ENCODE peak calls at places on chromosomes 4 and X, in eight cellular contexts. W, J, R, M, P, Z, C and H are unnamed samples.

GRCh38 chr4:54276633-54277426 is 47.7 kb downstream of the PDGFRA start:
- DNase-seq in R (no peak), C (peak; percentile 57), Z (no peak), P (no peak), W (peak; percentile 16), J (no peak), M (no peak), H (no peak)

GRCh38 chrX:31233941-31234496 is 162.2 kb upstream of the FTHL17 start:
- DNase-seq in P (no peak), J (no peak), C (no peak), Z (no peak), R (no peak), M (no peak), W (no peak), H (no peak)

GRCh38 chr4:3656441-3657376 is 109.5 kb upstream of the ADRA2C start:
- DNase-seq in M (no peak), P (no peak), R (no peak), W (no peak), Z (no peak), J (no peak), C (no peak), H (no peak)

GRCh38 chr4:101169044-101170014 is 178.0 kb downstream of the PPP3CA start:
- DNase-seq in Z (no peak), M (peak; percentile 74), R (peak; percentile 72), W (peak; percentile 58), J (no peak), P (no peak), C (peak; percentile 80), H (peak; percentile 53)

GRCh38 chr4:73620115-73620792 is at the start of gene RASSF6:
- DNase-seq in C (no peak), J (no peak), R (peak; percentile 74), P (no peak), Z (no peak), M (no peak), W (no peak), H (peak; percentile 53)

GRCh38 chr4:176238819-176239218 is 30.2 kb downstream of the ASB5 start:
- DNase-seq in P (no peak), Z (no peak), R (no peak), W (peak; percentile 20), J (no peak), C (peak; percentile 67), M (no peak), H (no peak)

GRCh38 chr4:17336524-17336941 is 175.4 kb downstream of the QDPR start:
- DNase-seq in M (peak; percentile 87), R (no peak), P (no peak), C (no peak), W (peak; percentile 6), J (no peak), Z (no peak), H (no peak)

GRCh38 chrX:151816914-151817313 is 82.4 kb downstream of the CNGA2 start:
- DNase-seq in W (no peak), M (no peak), J (no peak), C (no peak), Z (no peak), R (no peak), P (no peak), H (no peak)

GRCh38 chrX:17944833-17945497 is 83.9 kb upstream of the RAI2 start:
- DNase-seq in J (no peak), Z (no peak), M (peak; percentile 22), P (no peak), C (peak; percentile 2), W (no peak), R (peak; percentile 8), H (no peak)

GRCh38 chr4:10075158-10075863 is 41.3 kb downstream of the WDR1 start:
- DNase-seq in P (no peak), J (peak; percentile 68), R (no peak), Z (no peak), M (no peak), C (no peak), W (no peak), H (no peak)

GRCh38 chr4:8159522-8160232 is 1.1 kb upstream of the ABLIM2 start:
- DNase-seq in P (no peak), R (no peak), M (no peak), W (no peak), C (no peak), J (no peak), Z (no peak), H (no peak)

GRCh38 chr4:153510252-153511001 is 44.3 kb downstream of the TMEM131L start:
- DNase-seq in Z (no peak), W (no peak), C (no peak), J (no peak), R (no peak), M (no peak), P (no peak), H (no peak)

GRCh38 chr4:102665527-102665926 is 95.2 kb downstream of the MANBA start:
- DNase-seq in R (no peak), C (peak; percentile 44), Z (no peak), M (no peak), P (no peak), W (peak; percentile 10), J (no peak), H (peak; percentile 4)

GRCh38 chr4:123107444-123108252 is 185.3 kb upstream of the NUDT6 start:
- DNase-seq in W (no peak), P (peak; percentile 43), M (no peak), Z (no peak), C (no peak), R (no peak), J (no peak), H (no peak)

GRCh38 chrX:32137525-32137924 is 1065.7 kb upstream of the FTHL17 start:
- DNase-seq in W (no peak), P (no peak), M (no peak), R (peak; percentile 25), J (no peak), C (peak; percentile 1), Z (no peak), H (no peak)

GRCh38 chrX:110853610-110854009 is 58.0 kb upstream of the CHRDL1 start:
- DNase-seq in M (no peak), Z (no peak), J (no peak), W (peak; percentile 14), R (peak; percentile 59), C (peak; percentile 7), P (no peak), H (peak; percentile 16)

GRCh38 chr4:5728451-5728850 is 17.4 kb downstream of the EVC start:
- DNase-seq in C (peak; percentile 56), P (no peak), J (no peak), R (no peak), W (no peak), Z (no peak), M (no peak), H (no peak)

GRCh38 chr4:85650908-85651307 is 176.0 kb downstream of the ARHGAP24 start:
- DNase-seq in P (no peak), C (no peak), W (no peak), Z (no peak), R (no peak), M (no peak), J (no peak), H (no peak)

GRCh38 chr4:109552240-109552639 is 7.8 kb upstream of the MCUB start:
- DNase-seq in J (no peak), C (no peak), R (no peak), M (no peak), P (no peak), Z (no peak), W (no peak), H (no peak)

GRCh38 chr4:18020145-18020670 is 1.3 kb downstream of the LCORL start:
- DNase-seq in R (peak; percentile 33), Z (no peak), C (peak; percentile 9), M (peak; percentile 36), W (peak; percentile 16), P (no peak), J (no peak), H (no peak)

GRCh38 chrX:45196701-45197100 is 4.0 kb downstream of the DIPK2B start:
- DNase-seq in Z (peak; percentile 49), C (peak; percentile 40), P (no peak), W (peak; percentile 3), J (no peak), M (no peak), R (no peak), H (no peak)

GRCh38 chr4:156954598-156954997 is 17.0 kb downstream of the PDGFC start:
- DNase-seq in R (no peak), C (peak; percentile 68), W (no peak), M (no peak), J (no peak), P (no peak), Z (no peak), H (no peak)

GRCh38 chrX:49166914-49167739 is 4.6 kb downstream of the MAGIX start:
- DNase-seq in J (peak; percentile 95), W (peak; percentile 87), P (no peak), M (peak; percentile 73), R (peak; percentile 90), Z (no peak), C (peak; percentile 85), H (peak; percentile 34)

GRCh38 chr4:1092983-1093361 is 20.4 kb downstream of the RNF212 start:
- DNase-seq in R (no peak), J (no peak), Z (no peak), C (no peak), P (no peak), W (no peak), M (no peak), H (no peak)

GRCh38 chrX:122572461-122572860 is 611.6 kb upstream of the GRIA3 start:
- DNase-seq in P (no peak), J (no peak), W (peak; percentile 36), R (no peak), M (no peak), C (peak; percentile 55), Z (no peak), H (no peak)

GRCh38 chrX:16075087-16075486 is 48.3 kb upstream of the GRPR start:
- DNase-seq in R (no peak), Z (no peak), P (no peak), J (no peak), M (no peak), W (no peak), C (peak; percentile 62), H (no peak)

GRCh38 chr4:75344915-75345314 is 169.3 kb downstream of the RCHY1 start:
- DNase-seq in M (no peak), J (no peak), Z (peak; percentile 34), C (peak; percentile 92), W (peak; percentile 74), R (no peak), P (no peak), H (no peak)

GRCh38 chr4:165994706-165995105 is 121.7 kb downstream of the TLL1 start:
- DNase-seq in C (no peak), Z (peak; percentile 20), R (no peak), P (no peak), J (no peak), M (no peak), W (no peak), H (no peak)

GRCh38 chr4:140260227-140260626 is 106.2 kb upstream of the MAML3 start:
- DNase-seq in P (no peak), Z (peak; percentile 83), M (no peak), R (no peak), C (peak; percentile 70), J (no peak), W (peak; percentile 85), H (no peak)

GRCh38 chr4:105978684-105979296 is 83.5 kb downstream of the NPNT start:
- DNase-seq in P (no peak), W (peak; percentile 29), J (no peak), M (no peak), C (peak; percentile 92), R (no peak), Z (peak; percentile 58), H (no peak)

GRCh38 chrX:13029341-13029740 is 15.1 kb downstream of the FAM9C start:
- DNase-seq in J (no peak), R (no peak), Z (no peak), P (no peak), C (peak; percentile 39), M (no peak), W (peak; percentile 54), H (no peak)

GRCh38 chr4:90419124-90419711 is 292.0 kb downstream of the CCSER1 start:
- DNase-seq in J (no peak), C (peak; percentile 31), Z (peak; percentile 19), R (peak; percentile 7), W (peak; percentile 59), M (no peak), P (no peak), H (peak; percentile 29)